ENCODE peak calls at places on chromosomes 7 and 10, in six cellular contexts. V is Panc1; Q is activated CD4-positive, alpha-beta T cell treated with anti-CD3 and anti-CD28 coated beads for 4 hours; F is substantia nigra; H is putamen; I is fibroblast of lung. D is an unnamed sample.

GRCh38 chr7:156590212-156590611 is 50.4 kb upstream of the RNF32 start:
- DNase-seq in F (no peak), Q (no peak), H (no peak), I (no peak), V (no peak), D (no peak)

GRCh38 chr7:72411419-72411818 is 719 bp downstream of the CALN1 start:
- DNase-seq in V (no peak), F (no peak), H (no peak), I (no peak), Q (no peak), D (no peak)

GRCh38 chr7:102096706-102097427 is 189.8 kb upstream of the SH2B2 start:
- DNase-seq in F (no peak), I (no peak), V (no peak), Q (no peak), H (no peak), D (no peak)

GRCh38 chr10:71752391-71753090 is 20.8 kb downstream of the VSIR start:
- DNase-seq in Q (no peak), V (no peak), I (no peak), H (no peak), F (no peak), D (no peak)

GRCh38 chr7:155579565-155579964 is 33.2 kb upstream of the CNPY1 start:
- DNase-seq in V (no peak), I (no peak), F (no peak), Q (no peak), H (no peak), D (no peak)

GRCh38 chr7:147556317-147556716 is 1034.2 kb upstream of the C7orf33 start:
- DNase-seq in V (no peak), F (no peak), Q (no peak), H (no peak), I (no peak), D (no peak)

GRCh38 chr10:77890097-77890496 is 36.5 kb downstream of the DLG5 start:
- DNase-seq in V (no peak), I (no peak), H (no peak), Q (no peak), F (no peak), D (no peak)

GRCh38 chr10:104548090-104548489 is 93.0 kb upstream of the SORCS3 start:
- DNase-seq in Q (no peak), F (no peak), I (peak), V (no peak), H (no peak), D (no peak)

GRCh38 chr10:13990918-13991317 is 339.8 kb downstream of the FRMD4A start:
- DNase-seq in Q (no peak), I (peak), H (no peak), V (no peak), F (no peak), D (no peak)